ENCODE peak calls at places on chromosomes 3 and 15, in four cellular contexts. L, S, T and J are unnamed samples.

GRCh38 chr15:41655716-41656115 is 4.5 kb upstream of the MGA start:
- DNase-seq in L (no peak), T (no peak), S (no peak), J (no peak)

GRCh38 chr15:61410656-61411055 is 181.6 kb upstream of the RORA start:
- DNase-seq in L (no peak), T (no peak), S (no peak), J (no peak)

GRCh38 chr3:65953881-65954733 is 84.6 kb downstream of the MAGI1 start:
- DNase-seq in L (no peak), T (no peak), S (no peak), J (no peak)

GRCh38 chr3:98971183-98971681 is 69.7 kb upstream of the DCBLD2 start:
- DNase-seq in T (no peak), S (no peak), L (no peak), J (no peak)

GRCh38 chr3:27253831-27254230 is 115.4 kb downstream of the NEK10 start:
- DNase-seq in L (peak), T (peak), S (peak), J (peak)

GRCh38 chr3:53161345-53161819 is 373 bp downstream of the PRKCD start:
- DNase-seq in T (no peak), L (no peak), S (no peak), J (no peak)

GRCh38 chr15:47505712-47506542 is 211.4 kb upstream of the SEMA6D start:
- DNase-seq in L (no peak), S (no peak), T (no peak), J (no peak)

GRCh38 chr3:60081381-60082095 is 1031.7 kb upstream of the CFAP20DC start:
- DNase-seq in S (no peak), T (no peak), L (no peak), J (no peak)

GRCh38 chr3:180762866-180763265 is 83.6 kb upstream of the CCDC39 start:
- DNase-seq in L (no peak), T (no peak), S (no peak), J (no peak)

GRCh38 chr3:112681822-112682325 is 40.9 kb upstream of the CCDC80 start:
- DNase-seq in T (no peak), L (no peak), S (no peak), J (no peak)

GRCh38 chr3:158308533-158308932 is 198.6 kb downstream of the RSRC1 start:
- DNase-seq in L (no peak), T (no peak), S (no peak), J (no peak)

GRCh38 chr3:158312560-158313141 is 202.8 kb downstream of the RSRC1 start:
- DNase-seq in S (no peak), T (no peak), L (no peak), J (no peak)

GRCh38 chr3:158314426-158315357 is 204.8 kb downstream of the RSRC1 start:
- DNase-seq in L (no peak), S (no peak), T (no peak), J (no peak)

DNA sequence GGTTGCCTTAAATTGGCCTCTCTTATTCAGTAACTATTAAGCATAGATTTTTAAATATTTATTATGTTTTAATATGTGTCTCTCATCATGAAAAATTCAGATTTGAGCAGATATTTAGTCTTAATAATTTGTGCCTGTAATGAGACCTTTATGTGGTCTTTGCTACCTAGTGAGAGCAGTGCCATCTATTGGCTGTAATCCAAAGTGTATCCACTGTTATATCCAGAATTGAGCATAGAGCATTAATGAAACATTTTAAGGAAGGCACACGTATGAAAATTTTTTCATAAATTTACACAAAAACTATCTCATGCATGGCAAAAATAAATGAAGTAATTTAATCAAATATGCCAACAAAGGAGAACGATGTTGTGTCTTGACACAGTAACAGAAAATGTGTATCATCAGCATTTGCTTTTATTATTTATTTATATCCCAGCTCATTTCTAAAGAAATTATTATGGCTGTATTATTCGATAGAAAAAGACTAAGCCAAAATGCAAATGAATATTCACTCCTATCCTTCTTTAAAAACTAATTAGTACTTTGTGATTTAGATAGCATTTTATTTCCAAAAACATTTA is 203.5 kb downstream of the RSRC1 start:
- DNase-seq in S (no peak), T (no peak), L (no peak), J (no peak)
- TF ChIP-seq CTCF in S (peak), T (peak), L (peak), J (peak)

GRCh38 chr3:139935866-139936817 is 1.2 kb downstream of the CLSTN2 start:
- DNase-seq in T (peak), L (no peak), S (peak), J (peak)

GRCh38 chr3:139935071-139935865 is at the start of gene CLSTN2:
- DNase-seq in L (no peak), T (peak), S (peak), J (peak)

GRCh38 chr3:139940622-139941021 is 5.6 kb downstream of the CLSTN2 start:
- DNase-seq in L (no peak), T (no peak), S (no peak), J (no peak)

GRCh38 chr3:139939681-139940190 is 4.8 kb downstream of the CLSTN2 start:
- DNase-seq in S (no peak), L (no peak), T (no peak), J (no peak)

GRCh38 chr3:139937674-139938279 is 2.8 kb downstream of the CLSTN2 start:
- DNase-seq in T (peak), S (no peak), L (no peak), J (peak)
- TF ChIP-seq CTCF in T (peak), S (peak), L (peak), J (peak)

GRCh38 chr3:190019020-190019419 is 101.7 kb downstream of the P3H2 start:
- DNase-seq in L (no peak), S (no peak), T (no peak), J (no peak)

GRCh38 chr3:190016966-190017365 is 103.7 kb downstream of the P3H2 start:
- DNase-seq in S (no peak), T (no peak), L (no peak), J (no peak)

GRCh38 chr3:190017575-190018288 is 103.0 kb downstream of the P3H2 start:
- DNase-seq in L (no peak), S (no peak), T (no peak), J (no peak)

GRCh38 chr3:190018460-190018859 is 102.2 kb downstream of the P3H2 start:
- DNase-seq in T (no peak), S (no peak), L (no peak), J (no peak)

GRCh38 chr3:190019840-190020239 is 100.9 kb downstream of the P3H2 start:
- DNase-seq in L (no peak), S (no peak), T (no peak), J (no peak)
- TF ChIP-seq CTCF in L (no peak), S (no peak), T (no peak), J (no peak)

DNA sequence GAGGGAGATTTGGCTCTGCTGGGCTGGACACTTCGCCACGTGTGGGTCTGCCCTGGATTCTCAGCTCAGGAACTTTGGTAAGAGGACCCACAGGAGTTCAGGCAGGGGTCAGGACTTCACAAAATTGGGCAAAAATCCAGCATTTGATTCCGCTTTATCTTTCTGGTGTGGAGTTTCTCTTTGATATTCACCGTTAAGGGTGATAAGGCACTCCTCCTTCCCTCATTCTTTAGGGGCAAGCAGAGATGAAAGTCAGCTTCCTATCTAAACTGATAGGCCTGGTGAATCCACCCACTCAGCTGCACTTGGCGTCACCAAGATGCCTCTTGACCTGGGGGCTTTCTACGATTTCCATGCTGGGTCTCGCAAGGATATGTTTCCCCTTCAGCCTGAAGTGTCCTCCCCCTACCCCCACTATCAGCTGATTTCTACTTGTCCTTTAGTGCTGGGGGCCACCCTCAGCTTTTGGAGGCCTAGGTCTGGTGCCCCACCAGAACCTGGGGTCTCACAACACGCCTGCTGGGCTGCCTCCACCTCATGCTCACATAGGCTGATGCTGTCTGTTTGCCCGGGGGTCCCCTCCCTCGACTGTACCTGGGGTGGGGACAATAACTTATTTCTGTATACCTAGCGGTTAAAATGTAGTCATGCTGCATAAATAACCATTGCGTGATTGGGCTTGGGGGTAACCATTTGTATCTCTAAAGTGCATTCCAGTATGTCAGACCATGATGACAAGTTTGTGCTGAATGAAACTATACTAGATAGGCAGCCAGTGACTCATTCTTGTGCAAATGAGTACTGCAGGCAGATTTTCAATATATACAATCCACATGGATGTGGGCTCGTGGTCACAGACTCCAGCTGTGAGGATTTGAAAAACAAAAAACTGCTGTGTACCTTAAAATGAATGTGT is 248.3 kb downstream of the ADAMTS17 start:
- DNase-seq in S (no peak), T (no peak), L (no peak), J (no peak)
- TF ChIP-seq CTCF in S (no peak), T (no peak), L (no peak), J (no peak)

GRCh38 chr3:171514466-171514865 is 54.3 kb upstream of the TNIK start:
- DNase-seq in S (no peak), L (no peak), T (no peak), J (no peak)
- TF ChIP-seq CTCF in S (peak), L (no peak), T (peak), J (no peak)

DNA sequence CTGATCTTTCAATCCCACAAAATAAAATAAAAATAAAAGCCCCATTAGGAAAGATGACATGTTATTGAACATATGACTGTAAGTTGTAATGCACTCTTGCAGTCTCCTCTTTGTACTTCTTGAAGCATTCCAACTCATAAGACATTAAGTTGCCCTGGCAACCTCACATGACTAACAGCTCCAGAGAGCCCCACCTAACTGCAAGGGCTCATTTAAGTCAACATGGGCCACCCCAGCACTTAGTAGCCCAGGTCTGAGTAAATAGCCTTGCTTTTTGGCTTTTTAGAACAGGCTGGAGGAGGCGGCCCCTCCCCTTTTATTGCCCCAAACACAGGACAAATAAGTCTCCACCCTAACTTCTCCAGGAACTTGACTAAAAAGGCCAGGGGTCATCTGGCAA is 135.1 kb downstream of the TMCO5A start:
- DNase-seq in L (no peak), T (no peak), S (no peak), J (no peak)
- TF ChIP-seq CTCF in L (no peak), T (no peak), S (no peak), J (no peak)

GRCh38 chr3:78660958-78661357 is 1106.8 kb downstream of the ROBO1 start:
- DNase-seq in S (no peak), L (no peak), T (no peak), J (no peak)
- TF ChIP-seq CTCF in S (no peak), L (no peak), T (no peak), J (no peak)

DNA sequence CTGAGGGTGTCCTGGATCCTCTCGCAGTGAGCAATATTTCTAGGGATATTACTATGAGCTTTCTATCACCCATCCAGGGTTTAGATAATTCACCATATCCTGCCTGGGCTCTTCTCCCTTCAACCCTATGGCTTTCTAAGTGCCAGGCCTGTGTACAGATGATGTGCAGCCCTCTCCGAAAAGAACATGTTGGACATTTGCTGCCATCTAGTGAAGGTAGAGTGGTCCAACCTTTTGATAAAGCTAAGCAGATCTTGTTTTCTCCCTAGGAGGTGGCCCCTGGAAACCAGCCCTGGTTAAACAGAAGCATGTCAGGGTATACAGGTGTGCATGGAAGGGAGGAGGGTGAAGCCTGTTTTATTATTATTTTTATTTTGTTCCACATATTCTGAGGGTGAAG is 27.9 kb upstream of the SCN10A start:
- DNase-seq in S (no peak), T (no peak), L (no peak), J (no peak)
- TF ChIP-seq CTCF in S (peak), T (peak), L (peak), J (no peak)

DNA sequence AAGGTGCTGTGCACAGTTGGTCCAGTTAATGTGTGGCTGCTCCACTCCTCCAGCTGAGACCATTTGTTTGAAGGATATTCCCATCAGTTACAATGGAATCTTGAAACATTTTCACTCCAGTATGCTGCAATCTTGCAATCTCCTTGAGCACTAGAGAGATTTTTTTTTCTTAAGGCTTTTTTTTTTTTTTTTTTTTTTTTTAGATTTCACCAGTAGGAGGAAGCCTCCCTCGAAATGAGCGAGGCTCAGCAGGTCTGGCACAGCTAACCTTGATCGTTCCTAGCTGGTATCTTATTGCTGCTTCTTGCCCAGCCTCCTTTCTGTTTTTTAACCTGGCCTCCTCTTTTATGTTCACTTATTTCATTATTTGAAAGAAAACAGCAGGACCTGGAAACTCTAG is 48.1 kb downstream of the RAP2B start:
- DNase-seq in T (no peak), S (no peak), L (no peak), J (no peak)
- TF ChIP-seq CTCF in T (no peak), S (peak), L (no peak), J (no peak)